ENCODE peak calls at places on chromosome 21, in six cellular contexts. One of them, this sample, is unnamed.
A peak's percentile ranks its signal among the peaks of the same experiment; 100 is the strongest.

GRCh38 chr21:39434950-39435349 is 10.6 kb downstream of the LCA5L start:
- DNase-seq in Panc1: no peak
- DNase-seq in transverse colon: no peak
- DNase-seq in sigmoid colon: no peak
- DNase-seq in H1: no peak
- DNase-seq in endothelial cell of umbilical vein: no peak
- DNase-seq in this sample: no peak

GRCh38 chr21:43360441-43361126 is 66.3 kb downstream of the SIK1 start:
- DNase-seq in Panc1: no peak
- DNase-seq in transverse colon: no peak
- DNase-seq in sigmoid colon: no peak
- DNase-seq in H1: no peak
- DNase-seq in endothelial cell of umbilical vein: no peak
- DNase-seq in this sample: no peak

GRCh38 chr21:32940079-32941014 is 85.4 kb upstream of the OLIG2 start:
- DNase-seq in Panc1: peak; percentile 22
- DNase-seq in transverse colon: peak; percentile 41
- DNase-seq in sigmoid colon: no peak
- DNase-seq in H1: no peak
- DNase-seq in endothelial cell of umbilical vein: peak; percentile 40
- DNase-seq in this sample: peak; percentile 60

GRCh38 chr21:31243611-31244010 is 100.5 kb downstream of the TIAM1 start:
- DNase-seq in Panc1: no peak
- DNase-seq in transverse colon: no peak
- DNase-seq in sigmoid colon: no peak
- DNase-seq in H1: no peak
- DNase-seq in endothelial cell of umbilical vein: no peak
- DNase-seq in this sample: no peak

GRCh38 chr21:28892550-28893111 is 100.0 kb downstream of the LTN1 start:
- DNase-seq in Panc1: no peak
- DNase-seq in transverse colon: no peak
- DNase-seq in sigmoid colon: no peak
- DNase-seq in H1: no peak
- DNase-seq in endothelial cell of umbilical vein: no peak
- DNase-seq in this sample: no peak

GRCh38 chr21:36751383-36751782 is 52.5 kb downstream of the SIM2 start:
- DNase-seq in Panc1: no peak
- DNase-seq in transverse colon: no peak
- DNase-seq in sigmoid colon: no peak
- DNase-seq in H1: no peak
- DNase-seq in endothelial cell of umbilical vein: no peak
- DNase-seq in this sample: no peak

GRCh38 chr21:16309250-16309971 is 579.6 kb downstream of the USP25 start:
- DNase-seq in Panc1: no peak
- DNase-seq in transverse colon: no peak
- DNase-seq in sigmoid colon: no peak
- DNase-seq in H1: no peak
- DNase-seq in endothelial cell of umbilical vein: no peak
- DNase-seq in this sample: no peak

GRCh38 chr21:17796503-17796902 is 22.7 kb downstream of the C21orf91 start:
- DNase-seq in Panc1: no peak
- DNase-seq in transverse colon: no peak
- DNase-seq in sigmoid colon: no peak
- DNase-seq in H1: no peak
- DNase-seq in endothelial cell of umbilical vein: no peak
- DNase-seq in this sample: no peak

GRCh38 chr21:38766987-38767722 is 38.6 kb upstream of the ETS2 start:
- DNase-seq in Panc1: no peak
- DNase-seq in transverse colon: peak; percentile 42
- DNase-seq in sigmoid colon: no peak
- DNase-seq in H1: no peak
- DNase-seq in endothelial cell of umbilical vein: no peak
- DNase-seq in this sample: peak; percentile 52

GRCh38 chr21:44089001-44089911 is 17.9 kb upstream of the PWP2 start:
- DNase-seq in Panc1: no peak
- DNase-seq in transverse colon: peak; percentile 81
- DNase-seq in sigmoid colon: peak; percentile 30
- DNase-seq in H1: no peak
- DNase-seq in endothelial cell of umbilical vein: no peak
- DNase-seq in this sample: no peak

GRCh38 chr21:44051462-44051941 is 39.4 kb downstream of the TRAPPC10 start:
- DNase-seq in Panc1: no peak
- DNase-seq in transverse colon: no peak
- DNase-seq in sigmoid colon: peak; percentile 82
- DNase-seq in H1: no peak
- DNase-seq in endothelial cell of umbilical vein: no peak
- DNase-seq in this sample: no peak

GRCh38 chr21:38250991-38251418 is 5.8 kb upstream of the KCNJ15 start:
- DNase-seq in Panc1: no peak
- DNase-seq in transverse colon: no peak
- DNase-seq in sigmoid colon: no peak
- DNase-seq in H1: no peak
- DNase-seq in endothelial cell of umbilical vein: no peak
- DNase-seq in this sample: no peak

GRCh38 chr21:36976882-36977651 is 10.6 kb upstream of the HLCS start:
- DNase-seq in Panc1: peak; percentile 54
- DNase-seq in transverse colon: peak; percentile 17
- DNase-seq in sigmoid colon: no peak
- DNase-seq in H1: no peak
- DNase-seq in endothelial cell of umbilical vein: peak; percentile 88
- DNase-seq in this sample: peak; percentile 43

GRCh38 chr21:14620152-14620551 is 74.0 kb upstream of the SAMSN1 start:
- DNase-seq in Panc1: no peak
- DNase-seq in transverse colon: no peak
- DNase-seq in sigmoid colon: no peak
- DNase-seq in H1: no peak
- DNase-seq in endothelial cell of umbilical vein: no peak
- DNase-seq in this sample: no peak

GRCh38 chr21:15592957-15593356 is 136.8 kb upstream of the USP25 start:
- DNase-seq in Panc1: no peak
- DNase-seq in transverse colon: no peak
- DNase-seq in sigmoid colon: no peak
- DNase-seq in H1: no peak
- DNase-seq in endothelial cell of umbilical vein: no peak
- DNase-seq in this sample: no peak

GRCh38 chr21:32728455-32729237 is 833 bp upstream of the SYNJ1 start:
- DNase-seq in Panc1: no peak
- DNase-seq in transverse colon: no peak
- DNase-seq in sigmoid colon: no peak
- DNase-seq in H1: no peak
- DNase-seq in endothelial cell of umbilical vein: no peak
- DNase-seq in this sample: no peak

GRCh38 chr21:21200103-21200938 is 202.1 kb downstream of the NCAM2 start:
- DNase-seq in Panc1: peak; percentile 28
- DNase-seq in transverse colon: peak; percentile 27
- DNase-seq in sigmoid colon: peak; percentile 83
- DNase-seq in H1: no peak
- DNase-seq in endothelial cell of umbilical vein: peak; percentile 84
- DNase-seq in this sample: peak; percentile 66

GRCh38 chr21:29164330-29164942 is 34.0 kb downstream of the MAP3K7CL start:
- DNase-seq in Panc1: no peak
- DNase-seq in transverse colon: no peak
- DNase-seq in sigmoid colon: no peak
- DNase-seq in H1: no peak
- DNase-seq in endothelial cell of umbilical vein: peak; percentile 74
- DNase-seq in this sample: no peak

GRCh38 chr21:36454079-36454478 is 25.8 kb downstream of the CLDN14 start:
- DNase-seq in Panc1: no peak
- DNase-seq in transverse colon: no peak
- DNase-seq in sigmoid colon: no peak
- DNase-seq in H1: no peak
- DNase-seq in endothelial cell of umbilical vein: peak; percentile 87
- DNase-seq in this sample: no peak

GRCh38 chr21:21971384-21971783 is 973.2 kb downstream of the NCAM2 start:
- DNase-seq in Panc1: no peak
- DNase-seq in transverse colon: no peak
- DNase-seq in sigmoid colon: no peak
- DNase-seq in H1: no peak
- DNase-seq in endothelial cell of umbilical vein: no peak
- DNase-seq in this sample: no peak

GRCh38 chr21:33643658-33644311 is 1.5 kb downstream of the ITSN1 start:
- DNase-seq in Panc1: no peak
- DNase-seq in transverse colon: no peak
- DNase-seq in sigmoid colon: no peak
- DNase-seq in H1: no peak
- DNase-seq in endothelial cell of umbilical vein: peak; percentile 56
- DNase-seq in this sample: no peak

GRCh38 chr21:29185172-29185571 is 54.7 kb downstream of the MAP3K7CL start:
- DNase-seq in Panc1: no peak
- DNase-seq in transverse colon: no peak
- DNase-seq in sigmoid colon: no peak
- DNase-seq in H1: no peak
- DNase-seq in endothelial cell of umbilical vein: no peak
- DNase-seq in this sample: no peak

GRCh38 chr21:25911730-25912401 is 177.1 kb downstream of the GABPA start:
- DNase-seq in Panc1: no peak
- DNase-seq in transverse colon: peak; percentile 49
- DNase-seq in sigmoid colon: no peak
- DNase-seq in H1: no peak
- DNase-seq in endothelial cell of umbilical vein: peak; percentile 69
- DNase-seq in this sample: peak; percentile 34

GRCh38 chr21:9780441-9780937 is 740.9 kb upstream of the TPTE start:
- DNase-seq in Panc1: no peak
- DNase-seq in transverse colon: no peak
- DNase-seq in sigmoid colon: no peak
- DNase-seq in H1: no peak
- DNase-seq in endothelial cell of umbilical vein: no peak
- DNase-seq in this sample: no peak

GRCh38 chr21:31781737-31782136 is 49.8 kb upstream of the SCAF4 start:
- DNase-seq in Panc1: no peak
- DNase-seq in transverse colon: no peak
- DNase-seq in sigmoid colon: peak; percentile 66
- DNase-seq in H1: no peak
- DNase-seq in endothelial cell of umbilical vein: no peak
- DNase-seq in this sample: no peak

GRCh38 chr21:25934130-25934529 is 199.4 kb downstream of the GABPA start:
- DNase-seq in Panc1: no peak
- DNase-seq in transverse colon: no peak
- DNase-seq in sigmoid colon: no peak
- DNase-seq in H1: no peak
- DNase-seq in endothelial cell of umbilical vein: no peak
- DNase-seq in this sample: no peak

DNA sequence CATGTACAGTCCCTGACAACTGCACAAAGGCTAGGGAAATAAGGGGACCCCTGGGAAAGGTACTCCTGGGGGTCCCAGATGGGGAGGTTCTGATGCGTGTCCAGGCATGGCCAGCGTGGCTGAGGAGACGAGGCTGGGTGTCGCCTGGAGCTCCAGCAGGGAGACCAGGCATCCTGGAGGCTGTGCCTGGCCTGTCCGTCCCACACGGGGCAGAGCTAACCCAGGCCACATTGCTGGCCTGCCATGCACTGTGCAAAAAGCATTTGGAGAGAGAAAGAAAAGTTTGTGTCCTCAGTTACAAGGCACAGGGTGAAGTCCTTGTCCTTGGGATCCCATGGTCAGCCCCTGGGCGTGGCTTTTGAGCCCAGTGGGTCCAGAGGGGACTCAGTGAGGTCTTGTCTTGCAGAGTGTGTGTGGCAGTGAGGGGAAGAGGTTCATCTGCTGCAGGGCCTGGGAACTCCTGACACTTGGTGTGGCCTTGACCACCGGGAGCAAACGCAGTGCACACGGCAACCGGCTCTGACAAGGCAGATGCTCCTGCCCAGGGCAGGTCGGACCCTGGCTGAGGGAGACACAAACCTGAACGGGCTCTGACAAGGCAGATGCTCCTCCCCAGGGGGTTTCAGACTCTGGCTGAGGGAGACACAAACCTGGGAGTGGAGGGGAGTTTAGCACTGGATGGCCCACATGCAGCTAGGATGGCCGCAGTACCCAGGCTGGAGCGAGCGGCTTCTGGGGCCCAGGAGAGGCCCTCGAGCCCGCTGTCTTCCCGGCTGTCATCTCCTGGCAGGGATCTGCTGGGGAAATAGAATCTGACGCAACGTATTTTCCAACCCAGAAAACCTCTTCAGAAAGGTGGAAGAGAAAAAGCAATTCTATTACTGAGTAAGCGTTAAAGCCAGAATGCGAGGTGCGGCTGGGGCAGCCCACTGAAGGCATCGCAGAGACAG is 37.3 kb upstream of the COL18A1 start:
- DNase-seq in Panc1: no peak
- DNase-seq in transverse colon: no peak
- DNase-seq in sigmoid colon: no peak
- DNase-seq in H1: no peak
- DNase-seq in endothelial cell of umbilical vein: no peak
- DNase-seq in this sample: no peak
- H3K27ac ChIP-seq in Panc1: peak overlapping the region; percentile 93
- H3K27ac ChIP-seq in transverse colon: peak overlapping the region; percentile 61
- H3K27ac ChIP-seq in sigmoid colon: peak overlapping the region; percentile 27
- H3K27ac ChIP-seq in H1: no peak overlapping the region
- H3K27ac ChIP-seq in endothelial cell of umbilical vein: peak overlapping the region; percentile 96
- H3K27ac ChIP-seq in this sample: no peak overlapping the region

DNA sequence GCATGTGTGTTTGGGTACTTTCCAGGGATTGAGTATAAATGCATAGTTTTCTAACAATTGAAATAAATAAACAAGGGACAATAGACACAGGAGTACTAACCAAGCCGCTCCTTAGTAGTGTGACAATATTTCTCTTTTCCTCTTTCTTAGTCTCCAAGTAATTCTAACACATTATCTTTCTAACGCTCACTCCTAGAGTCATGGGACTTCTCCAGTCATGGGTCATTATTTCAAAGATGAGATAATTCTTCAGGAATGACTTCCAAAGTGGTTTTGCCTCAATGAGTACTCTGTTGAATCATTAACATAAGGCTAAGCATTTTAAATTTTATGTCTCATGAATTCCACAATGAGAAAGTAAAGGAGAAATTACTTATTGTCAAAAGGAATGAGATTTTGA is 605.8 kb upstream of the ADAMTS5 start:
- DNase-seq in Panc1: no peak
- DNase-seq in transverse colon: no peak
- DNase-seq in sigmoid colon: no peak
- DNase-seq in H1: no peak
- DNase-seq in endothelial cell of umbilical vein: no peak
- DNase-seq in this sample: no peak
- TF ChIP-seq POLR2AphosphoS5 in Panc1: no peak
- TF ChIP-seq POLR2AphosphoS5 in transverse colon: no peak
- TF ChIP-seq POLR2AphosphoS5 in sigmoid colon: no peak
- TF ChIP-seq POLR2AphosphoS5 in H1: no peak
- TF ChIP-seq POLR2AphosphoS5 in endothelial cell of umbilical vein: no peak
- TF ChIP-seq POLR2AphosphoS5 in this sample: no peak

DNA sequence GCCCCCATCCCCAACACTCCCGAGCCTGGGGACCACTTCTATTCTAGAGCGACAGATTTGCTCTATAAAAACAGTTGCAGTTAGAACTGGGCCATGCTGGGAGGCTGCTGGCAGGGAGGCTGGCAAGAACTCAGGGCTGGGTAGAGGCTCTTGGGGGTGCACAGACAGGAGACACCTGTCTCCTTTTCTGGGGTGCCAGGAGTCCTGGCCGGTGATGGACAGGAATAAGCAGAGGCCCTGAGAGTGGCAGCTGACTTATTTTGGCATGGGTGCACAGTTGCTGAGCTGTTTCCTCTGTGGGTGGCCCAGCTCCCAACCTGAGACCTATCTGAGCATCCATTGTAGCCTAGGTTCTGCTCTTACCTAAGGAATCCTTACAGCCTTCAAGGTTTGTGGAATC is 39.2 kb upstream of the TMPRSS2 start:
- DNase-seq in Panc1: no peak
- DNase-seq in transverse colon: no peak
- DNase-seq in sigmoid colon: no peak
- DNase-seq in H1: no peak
- DNase-seq in endothelial cell of umbilical vein: no peak
- DNase-seq in this sample: no peak
- H3K27me3 ChIP-seq in Panc1: no peaks in the 10 kb centered on the region
- H3K27me3 ChIP-seq in transverse colon: peaks cover 7% of the 10 kb centered on the region
- H3K27me3 ChIP-seq in sigmoid colon: no peaks in the 10 kb centered on the region
- H3K27me3 ChIP-seq in H1: no peaks in the 10 kb centered on the region
- H3K27me3 ChIP-seq in endothelial cell of umbilical vein: peaks cover 2% of the 10 kb centered on the region
- H3K27me3 ChIP-seq in this sample: no peaks in the 10 kb centered on the region

GRCh38 chr21:34994646-34995631 is 54.2 kb downstream of the RUNX1 start:
- DNase-seq in Panc1: no peak
- DNase-seq in transverse colon: no peak
- DNase-seq in sigmoid colon: no peak
- DNase-seq in H1: no peak
- DNase-seq in endothelial cell of umbilical vein: no peak
- DNase-seq in this sample: peak; percentile 45
- H3K27ac ChIP-seq in Panc1: no peak overlapping the region
- H3K27ac ChIP-seq in transverse colon: no peak overlapping the region
- H3K27ac ChIP-seq in sigmoid colon: no peak overlapping the region
- H3K27ac ChIP-seq in H1: no peak overlapping the region
- H3K27ac ChIP-seq in endothelial cell of umbilical vein: no peak overlapping the region
- H3K27ac ChIP-seq in this sample: peak overlapping the region; percentile 33